ENCODE peak calls at places on chromosomes 4 and X, in four cellular contexts. One of them, this sample, is unnamed.

GRCh38 chr4:95092762-95093161 is 335.0 kb downstream of the BMPR1B start:
- DNase-seq in mesothelial cell of epicardium: no peak
- DNase-seq in EL: no peak
- DNase-seq in mesendoderm: no peak
- DNase-seq in this sample: no peak

GRCh38 chr4:5444918-5445517 is 263.3 kb downstream of the EVC2 start:
- DNase-seq in mesothelial cell of epicardium: no peak
- DNase-seq in EL: no peak
- DNase-seq in mesendoderm: no peak
- DNase-seq in this sample: peak; percentile 22

GRCh38 chr4:47418147-47418546 is 45.4 kb downstream of the COMMD8 start:
- DNase-seq in mesothelial cell of epicardium: no peak
- DNase-seq in mesendoderm: no peak
- DNase-seq in EL: no peak
- DNase-seq in this sample: no peak

GRCh38 chr4:101346562-101347266 is 612 bp downstream of the PPP3CA start:
- DNase-seq in EL: peak; percentile 61
- DNase-seq in mesothelial cell of epicardium: peak; percentile 44
- DNase-seq in mesendoderm: peak; percentile 70
- DNase-seq in this sample: peak; percentile 78

GRCh38 chr4:8644461-8644891 is 51.9 kb downstream of the CPZ start:
- DNase-seq in EL: no peak
- DNase-seq in mesothelial cell of epicardium: peak; percentile 12
- DNase-seq in mesendoderm: no peak
- DNase-seq in this sample: peak; percentile 63

GRCh38 chrX:129781134-129782014 is 1.6 kb downstream of the SASH3 start:
- DNase-seq in mesendoderm: peak; percentile 60
- DNase-seq in mesothelial cell of epicardium: no peak
- DNase-seq in EL: no peak
- DNase-seq in this sample: no peak

GRCh38 chr4:182507808-182508207 is 264.6 kb downstream of the TENM3 start:
- DNase-seq in mesendoderm: peak; percentile 23
- DNase-seq in mesothelial cell of epicardium: no peak
- DNase-seq in EL: no peak
- DNase-seq in this sample: no peak

GRCh38 chr4:104491396-104491821 is 3.3 kb downstream of the CXXC4 start:
- DNase-seq in mesendoderm: peak; percentile 69
- DNase-seq in EL: peak; percentile 13
- DNase-seq in mesothelial cell of epicardium: peak; percentile 54
- DNase-seq in this sample: peak; percentile 78

GRCh38 chrX:153864561-153865320 is 21.2 kb downstream of the L1CAM start:
- DNase-seq in mesothelial cell of epicardium: no peak
- DNase-seq in mesendoderm: no peak
- DNase-seq in EL: no peak
- DNase-seq in this sample: no peak

GRCh38 chr4:145299380-145300076 is 119.1 kb upstream of the OTUD4 start:
- DNase-seq in mesendoderm: no peak
- DNase-seq in mesothelial cell of epicardium: no peak
- DNase-seq in EL: peak; percentile 88
- DNase-seq in this sample: peak; percentile 63

GRCh38 chr4:90780193-90780592 is 653.0 kb downstream of the CCSER1 start:
- DNase-seq in mesothelial cell of epicardium: no peak
- DNase-seq in EL: no peak
- DNase-seq in mesendoderm: no peak
- DNase-seq in this sample: no peak

GRCh38 chr4:112361181-112361791 is 64.1 kb downstream of the ALPK1 start:
- DNase-seq in EL: peak; percentile 13
- DNase-seq in mesothelial cell of epicardium: no peak
- DNase-seq in mesendoderm: peak; percentile 95
- DNase-seq in this sample: peak; percentile 89

GRCh38 chr4:76856183-76856969 is 41.6 kb downstream of the SOWAHB start:
- DNase-seq in EL: peak; percentile 44
- DNase-seq in mesendoderm: peak; percentile 16
- DNase-seq in mesothelial cell of epicardium: no peak
- DNase-seq in this sample: no peak

GRCh38 chr4:138455097-138455496 is 212.9 kb upstream of the SLC7A11 start:
- DNase-seq in mesendoderm: peak; percentile 23
- DNase-seq in EL: no peak
- DNase-seq in mesothelial cell of epicardium: no peak
- DNase-seq in this sample: no peak

GRCh38 chr4:108828620-108829019 is 65.8 kb upstream of the ETNPPL start:
- DNase-seq in EL: no peak
- DNase-seq in mesothelial cell of epicardium: no peak
- DNase-seq in mesendoderm: peak; percentile 84
- DNase-seq in this sample: no peak

GRCh38 chrX:11970935-11971334 is 167.3 kb upstream of the FRMPD4 start:
- DNase-seq in mesendoderm: no peak
- DNase-seq in mesothelial cell of epicardium: no peak
- DNase-seq in EL: peak; percentile 15
- DNase-seq in this sample: no peak

GRCh38 chr4:169492436-169493163 is 119.8 kb downstream of the NEK1 start:
- DNase-seq in mesothelial cell of epicardium: no peak
- DNase-seq in EL: peak; percentile 50
- DNase-seq in mesendoderm: peak; percentile 60
- DNase-seq in this sample: peak; percentile 56

GRCh38 chr4:121784975-121785374 is 16.1 kb upstream of the EXOSC9 start:
- DNase-seq in mesothelial cell of epicardium: no peak
- DNase-seq in EL: peak; percentile 97
- DNase-seq in mesendoderm: no peak
- DNase-seq in this sample: no peak

GRCh38 chr4:133152330-133152791 is 3.3 kb downstream of the PCDH10 start:
- DNase-seq in mesothelial cell of epicardium: no peak
- DNase-seq in mesendoderm: peak; percentile 25
- DNase-seq in EL: peak; percentile 24
- DNase-seq in this sample: peak; percentile 66

GRCh38 chrX:17590892-17591740 is 146.2 kb upstream of the SCML1 start:
- DNase-seq in EL: peak; percentile 70
- DNase-seq in mesothelial cell of epicardium: no peak
- DNase-seq in mesendoderm: peak; percentile 69
- DNase-seq in this sample: peak; percentile 76

GRCh38 chr4:20359692-20360091 is 108.0 kb downstream of the SLIT2 start:
- DNase-seq in EL: no peak
- DNase-seq in mesothelial cell of epicardium: no peak
- DNase-seq in mesendoderm: no peak
- DNase-seq in this sample: no peak

GRCh38 chr4:172975651-172976229 is 192.9 kb upstream of the GALNT7 start:
- DNase-seq in mesendoderm: no peak
- DNase-seq in EL: no peak
- DNase-seq in mesothelial cell of epicardium: no peak
- DNase-seq in this sample: no peak

GRCh38 chr4:27018076-27018475 is 157.4 kb downstream of the STIM2 start:
- DNase-seq in mesothelial cell of epicardium: no peak
- DNase-seq in EL: no peak
- DNase-seq in mesendoderm: no peak
- DNase-seq in this sample: no peak

GRCh38 chrX:88325634-88326033 is 421.4 kb upstream of the CPXCR1 start:
- DNase-seq in mesendoderm: no peak
- DNase-seq in mesothelial cell of epicardium: no peak
- DNase-seq in EL: no peak
- DNase-seq in this sample: no peak